ENCODE peak calls at places on chromosomes 11 and 22, in five cellular contexts. One of them, this sample, is unnamed.

GRCh38 chr11:26947904-26948639 is 45.8 kb upstream of the FIBIN start:
- DNase-seq in DND-41: no peak
- DNase-seq in K562: no peak
- DNase-seq in fibroblast of lung: no peak
- DNase-seq in SK-N-SH: no peak
- DNase-seq in this sample: no peak

GRCh38 chr11:55658031-55658573 is 3.9 kb upstream of the OR4C6 start:
- DNase-seq in fibroblast of lung: no peak
- DNase-seq in K562: no peak
- DNase-seq in SK-N-SH: no peak
- DNase-seq in DND-41: no peak
- DNase-seq in this sample: peak

GRCh38 chr11:94593030-94593429 is 25.9 kb downstream of the PIWIL4 start:
- DNase-seq in K562: no peak
- DNase-seq in fibroblast of lung: peak
- DNase-seq in DND-41: no peak
- DNase-seq in SK-N-SH: no peak
- DNase-seq in this sample: peak

GRCh38 chr11:121274332-121274991 is 18.1 kb upstream of the SC5D start:
- DNase-seq in DND-41: no peak
- DNase-seq in fibroblast of lung: no peak
- DNase-seq in K562: no peak
- DNase-seq in SK-N-SH: no peak
- DNase-seq in this sample: no peak

GRCh38 chr11:69292221-69292648 is 1.7 kb upstream of the MYEOV start:
- DNase-seq in K562: peak
- DNase-seq in SK-N-SH: no peak
- DNase-seq in DND-41: peak
- DNase-seq in fibroblast of lung: peak
- DNase-seq in this sample: peak

GRCh38 chr11:6297831-6298230 is 22.5 kb downstream of the CAVIN3 start:
- DNase-seq in K562: no peak
- DNase-seq in fibroblast of lung: peak
- DNase-seq in SK-N-SH: no peak
- DNase-seq in DND-41: no peak
- DNase-seq in this sample: no peak

GRCh38 chr22:31161386-31161785 is 1.4 kb downstream of the RNF185 start:
- DNase-seq in DND-41: no peak
- DNase-seq in fibroblast of lung: no peak
- DNase-seq in SK-N-SH: no peak
- DNase-seq in K562: no peak
- DNase-seq in this sample: no peak

GRCh38 chr11:82854242-82854641 is 46.0 kb downstream of the PRCP start:
- DNase-seq in DND-41: no peak
- DNase-seq in SK-N-SH: no peak
- DNase-seq in fibroblast of lung: no peak
- DNase-seq in K562: no peak
- DNase-seq in this sample: no peak

GRCh38 chr22:25896098-25896497 is 154.1 kb downstream of the MYO18B start:
- DNase-seq in SK-N-SH: no peak
- DNase-seq in DND-41: no peak
- DNase-seq in K562: no peak
- DNase-seq in fibroblast of lung: no peak
- DNase-seq in this sample: no peak

GRCh38 chr11:3867209-3868071 is 12.0 kb downstream of the STIM1 start:
- DNase-seq in SK-N-SH: peak
- DNase-seq in DND-41: no peak
- DNase-seq in K562: peak
- DNase-seq in fibroblast of lung: no peak
- DNase-seq in this sample: peak

GRCh38 chr22:17717708-17718107 is 56.6 kb downstream of the BID start:
- DNase-seq in DND-41: no peak
- DNase-seq in fibroblast of lung: peak
- DNase-seq in SK-N-SH: no peak
- DNase-seq in K562: no peak
- DNase-seq in this sample: no peak

GRCh38 chr11:65184146-65184545 is 2.4 kb downstream of the CAPN1 start:
- DNase-seq in K562: no peak
- DNase-seq in fibroblast of lung: no peak
- DNase-seq in SK-N-SH: no peak
- DNase-seq in DND-41: no peak
- DNase-seq in this sample: no peak

DNA sequence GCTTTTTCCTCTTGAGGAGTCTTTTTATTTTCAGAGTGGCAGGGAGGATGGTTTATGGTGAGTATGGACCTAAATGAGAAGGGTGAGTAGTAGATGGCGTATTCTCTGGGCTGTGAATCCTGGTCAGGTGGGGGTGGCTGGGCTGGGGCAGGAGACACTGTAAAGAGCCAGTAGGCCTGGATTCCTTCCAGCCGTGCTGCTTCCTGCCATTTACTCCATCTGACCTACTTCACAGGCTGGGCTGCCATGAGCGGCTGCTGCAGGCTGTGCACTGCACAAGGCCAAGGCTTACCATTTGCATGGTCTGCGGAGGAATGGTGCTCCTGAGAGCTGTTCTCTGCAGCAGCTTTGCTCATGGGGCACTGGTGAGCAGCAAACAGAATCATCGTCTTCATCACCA is 297.6 kb downstream of the KIRREL3 start:
- DNase-seq in SK-N-SH: peak
- DNase-seq in fibroblast of lung: no peak
- DNase-seq in DND-41: no peak
- DNase-seq in K562: no peak
- DNase-seq in this sample: no peak
- H3K4me2 ChIP-seq in SK-N-SH: no peak
- H3K4me2 ChIP-seq in fibroblast of lung: no peak
- H3K4me2 ChIP-seq in DND-41: no peak
- H3K4me2 ChIP-seq in K562: no peak
- H3K4me2 ChIP-seq in this sample: no peak

DNA sequence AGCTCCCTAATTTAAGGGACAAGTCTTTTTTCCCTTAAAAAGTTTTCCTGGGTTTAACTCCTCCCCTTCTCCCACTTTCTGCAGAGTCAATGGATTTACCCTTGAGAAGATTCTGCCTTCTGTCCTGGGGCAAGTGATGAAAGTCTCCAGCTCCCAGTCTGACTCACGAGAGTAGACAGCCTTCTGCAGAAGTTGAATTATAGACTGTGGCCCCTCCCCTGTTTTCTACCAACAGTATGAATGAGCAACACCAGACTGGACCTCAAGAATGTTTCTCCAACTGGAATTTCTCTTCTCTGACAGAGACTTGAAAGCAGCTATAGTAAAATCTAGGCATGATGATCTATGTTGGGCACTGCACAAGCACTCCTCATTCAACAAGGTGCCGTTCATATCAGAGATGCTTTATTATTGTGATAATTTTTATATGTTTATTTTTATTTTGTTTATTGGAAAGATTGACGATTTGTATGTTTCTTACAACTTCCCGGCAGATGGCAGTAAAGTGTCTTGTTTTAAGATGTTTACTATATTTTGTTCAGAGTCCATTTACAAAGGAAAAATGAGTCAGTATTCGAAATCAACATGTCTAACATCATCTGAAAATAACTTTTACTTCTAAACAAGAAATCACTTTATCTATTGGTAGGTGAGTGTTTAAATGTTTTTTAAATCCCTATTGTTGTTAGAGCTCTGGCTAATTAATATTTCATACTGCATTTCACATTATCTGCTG is 56.6 kb downstream of the LMO2 start:
- DNase-seq in DND-41: no peak
- DNase-seq in SK-N-SH: peak
- DNase-seq in K562: no peak
- DNase-seq in fibroblast of lung: peak
- DNase-seq in this sample: peak
- TF ChIP-seq CTCF in DND-41: peak
- TF ChIP-seq CTCF in SK-N-SH: peak
- TF ChIP-seq CTCF in K562: peak
- TF ChIP-seq CTCF in fibroblast of lung: no peak
- TF ChIP-seq CTCF in this sample: peak

GRCh38 chr11:89420981-89421380 is 70.2 kb downstream of the NOX4 start:
- DNase-seq in K562: no peak
- DNase-seq in SK-N-SH: no peak
- DNase-seq in fibroblast of lung: no peak
- DNase-seq in DND-41: no peak
- DNase-seq in this sample: no peak
- H2AFZ ChIP-seq in K562: no peak
- H2AFZ ChIP-seq in SK-N-SH: no peak
- H2AFZ ChIP-seq in fibroblast of lung: no peak
- H2AFZ ChIP-seq in DND-41: no peak
- H2AFZ ChIP-seq in this sample: no peak

GRCh38 chr11:67355023-67355793 is 1.9 kb upstream of the POLD4 start:
- DNase-seq in SK-N-SH: peak
- DNase-seq in fibroblast of lung: no peak
- DNase-seq in DND-41: no peak
- DNase-seq in K562: no peak
- DNase-seq in this sample: no peak
- H3K4me2 ChIP-seq in SK-N-SH: peak
- H3K4me2 ChIP-seq in fibroblast of lung: peak
- H3K4me2 ChIP-seq in DND-41: no peak
- H3K4me2 ChIP-seq in K562: peak
- H3K4me2 ChIP-seq in this sample: no peak

This sample was measured in MM.1S.